ENCODE peak calls at places on chromosomes 16 and 17, in four cellular contexts. One of them, this sample, is unnamed.

GRCh38 chr16:27355610-27356009 is 41.8 kb downstream of the IL4R start:
- DNase-seq in NT2/D1: peak; percentile 43
- DNase-seq in transverse colon: peak; percentile 50
- DNase-seq in testis: peak; percentile 77
- DNase-seq in this sample: peak; percentile 50

GRCh38 chr16:48950184-48950583 is 331.5 kb downstream of the CBLN1 start:
- DNase-seq in transverse colon: no peak
- DNase-seq in NT2/D1: no peak
- DNase-seq in testis: no peak
- DNase-seq in this sample: no peak

GRCh38 chr17:66746736-66747135 is 88.2 kb upstream of the CACNG5 start:
- DNase-seq in testis: peak; percentile 55
- DNase-seq in transverse colon: no peak
- DNase-seq in NT2/D1: no peak
- DNase-seq in this sample: no peak

GRCh38 chr17:16148596-16148995 is 66.7 kb downstream of the NCOR1 start:
- DNase-seq in testis: no peak
- DNase-seq in transverse colon: no peak
- DNase-seq in NT2/D1: no peak
- DNase-seq in this sample: no peak

GRCh38 chr17:41645371-41646063 is 21.1 kb upstream of the KRT17 start:
- DNase-seq in transverse colon: no peak
- DNase-seq in NT2/D1: no peak
- DNase-seq in testis: no peak
- DNase-seq in this sample: no peak

GRCh38 chr16:88072571-88073001 is 121.4 kb downstream of the BANP start:
- DNase-seq in testis: no peak
- DNase-seq in transverse colon: no peak
- DNase-seq in NT2/D1: no peak
- DNase-seq in this sample: no peak

GRCh38 chr16:88405325-88406060 is 22.7 kb downstream of the ZNF469 start:
- DNase-seq in transverse colon: no peak
- DNase-seq in testis: no peak
- DNase-seq in NT2/D1: no peak
- DNase-seq in this sample: no peak

GRCh38 chr17:79864147-79864546 is 24.9 kb upstream of the CBX4 start:
- DNase-seq in NT2/D1: no peak
- DNase-seq in testis: no peak
- DNase-seq in transverse colon: no peak
- DNase-seq in this sample: no peak

GRCh38 chr17:50931003-50931878 is 65.1 kb upstream of the TOB1 start:
- DNase-seq in testis: peak; percentile 81
- DNase-seq in transverse colon: peak; percentile 80
- DNase-seq in NT2/D1: peak; percentile 66
- DNase-seq in this sample: peak; percentile 50

GRCh38 chr16:31301708-31302400 is 42.1 kb downstream of the ITGAM start:
- DNase-seq in NT2/D1: no peak
- DNase-seq in testis: no peak
- DNase-seq in transverse colon: no peak
- DNase-seq in this sample: no peak

GRCh38 chr16:74660383-74660782 is 6.3 kb downstream of the RFWD3 start:
- DNase-seq in NT2/D1: no peak
- DNase-seq in transverse colon: no peak
- DNase-seq in testis: no peak
- DNase-seq in this sample: no peak

GRCh38 chr17:17723354-17724261 is 42.4 kb downstream of the RAI1 start:
- DNase-seq in transverse colon: no peak
- DNase-seq in NT2/D1: no peak
- DNase-seq in testis: peak; percentile 65
- DNase-seq in this sample: no peak

GRCh38 chr17:17722906-17723353 is 41.7 kb downstream of the RAI1 start:
- DNase-seq in transverse colon: no peak
- DNase-seq in testis: no peak
- DNase-seq in NT2/D1: no peak
- DNase-seq in this sample: no peak

GRCh38 chr17:17724307-17724921 is 43.2 kb downstream of the RAI1 start:
- DNase-seq in NT2/D1: no peak
- DNase-seq in transverse colon: no peak
- DNase-seq in testis: no peak
- DNase-seq in this sample: no peak

GRCh38 chr17:17721140-17721668 is 39.9 kb downstream of the RAI1 start:
- DNase-seq in transverse colon: no peak
- DNase-seq in NT2/D1: no peak
- DNase-seq in testis: no peak
- DNase-seq in this sample: no peak

DNA sequence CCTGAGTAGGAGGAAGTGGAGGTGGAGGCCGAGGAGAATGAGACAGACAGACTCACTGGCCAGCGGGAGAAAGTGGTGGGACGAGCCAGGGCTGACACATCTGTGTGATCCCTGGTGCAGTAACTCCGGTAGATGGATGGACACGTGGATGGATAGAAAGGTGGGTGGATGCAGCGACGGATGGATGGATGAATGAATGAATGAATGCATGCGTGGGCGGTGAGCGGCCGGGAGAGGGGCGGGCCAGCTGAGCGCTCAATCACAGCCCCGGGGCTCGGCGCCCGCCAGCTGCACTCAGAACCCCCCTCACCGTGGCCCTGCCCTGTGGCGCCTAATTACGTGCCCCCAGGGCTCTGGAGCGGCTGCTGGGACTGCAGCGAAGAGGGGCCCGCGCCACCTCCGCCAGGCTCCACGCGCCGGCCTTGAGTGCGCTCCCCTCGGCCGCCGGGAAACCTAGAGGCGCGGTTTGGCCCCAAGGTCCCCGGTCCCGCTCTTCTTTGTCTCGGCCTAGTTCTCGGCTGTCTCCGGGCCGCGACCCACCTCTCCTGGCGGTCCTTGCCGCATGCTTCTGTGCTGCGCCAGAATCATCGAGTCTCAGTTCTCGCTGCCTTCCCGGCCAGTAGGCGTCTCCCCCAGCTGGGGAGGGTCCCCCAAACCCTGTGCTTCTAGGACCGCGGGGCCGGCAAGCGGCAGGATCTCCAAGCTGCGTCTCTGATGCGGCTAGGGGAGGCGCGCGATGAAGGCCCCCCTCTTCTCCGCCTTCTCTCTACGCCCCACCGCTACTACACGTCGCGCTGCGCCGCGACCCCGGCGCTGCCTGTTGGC is 41.0 kb downstream of the RAI1 start:
- DNase-seq in NT2/D1: no peak
- DNase-seq in transverse colon: no peak
- DNase-seq in testis: no peak
- DNase-seq in this sample: no peak
- H3K4me3 ChIP-seq in NT2/D1: peak overlapping the region; percentile 15
- H3K4me3 ChIP-seq in transverse colon: peak overlapping the region; percentile 57
- H3K4me3 ChIP-seq in testis: peak overlapping the region; percentile 59
- H3K4me3 ChIP-seq in this sample: no peak overlapping the region

GRCh38 chr17:22268214-22268911 is 576.0 kb downstream of the KCNJ18 start:
- DNase-seq in NT2/D1: no peak
- DNase-seq in transverse colon: no peak
- DNase-seq in testis: no peak
- DNase-seq in this sample: no peak

GRCh38 chr17:22273308-22273707 is 581.0 kb downstream of the KCNJ18 start:
- DNase-seq in transverse colon: no peak
- DNase-seq in NT2/D1: no peak
- DNase-seq in testis: no peak
- DNase-seq in this sample: no peak

GRCh38 chr17:22268912-22269220 is 576.5 kb downstream of the KCNJ18 start:
- DNase-seq in NT2/D1: no peak
- DNase-seq in testis: no peak
- DNase-seq in transverse colon: no peak
- DNase-seq in this sample: no peak

GRCh38 chr17:22270381-22270780 is 578.1 kb downstream of the KCNJ18 start:
- DNase-seq in NT2/D1: no peak
- DNase-seq in transverse colon: no peak
- DNase-seq in testis: no peak
- DNase-seq in this sample: no peak

GRCh38 chr17:22272363-22273146 is 580.2 kb downstream of the KCNJ18 start:
- DNase-seq in NT2/D1: no peak
- DNase-seq in testis: no peak
- DNase-seq in transverse colon: no peak
- DNase-seq in this sample: no peak
- H3K9me3 ChIP-seq in NT2/D1: no peaks in the 10 kb centered on the region
- H3K9me3 ChIP-seq in testis: no peaks in the 10 kb centered on the region
- H3K9me3 ChIP-seq in transverse colon: no peaks in the 10 kb centered on the region
- H3K9me3 ChIP-seq in this sample: no peaks in the 10 kb centered on the region

DNA sequence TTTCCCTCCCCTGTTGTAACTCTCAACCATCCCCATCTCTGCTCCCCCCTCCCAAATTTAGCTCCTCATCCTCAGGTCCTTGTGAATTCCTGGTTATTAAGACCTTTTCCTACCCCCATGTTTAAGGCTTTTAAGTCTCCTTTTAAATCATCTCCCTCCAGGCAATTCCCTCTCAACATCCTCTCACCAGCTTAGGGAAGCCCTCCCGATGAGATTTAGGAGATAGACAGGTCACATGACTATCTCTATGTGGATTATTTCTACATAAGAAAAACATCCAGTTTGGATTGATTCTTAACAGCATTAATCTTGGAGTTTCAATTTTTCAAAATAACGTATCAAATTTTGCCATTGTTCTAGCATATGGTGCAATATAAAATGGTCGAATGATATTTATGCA is 12.5 kb upstream of the WSB1 start:
- DNase-seq in NT2/D1: no peak
- DNase-seq in transverse colon: no peak
- DNase-seq in testis: no peak
- DNase-seq in this sample: no peak
- H3K4me3 ChIP-seq in NT2/D1: no peak overlapping the region
- H3K4me3 ChIP-seq in transverse colon: no peak overlapping the region
- H3K4me3 ChIP-seq in testis: no peak overlapping the region
- H3K4me3 ChIP-seq in this sample: no peak overlapping the region

DNA sequence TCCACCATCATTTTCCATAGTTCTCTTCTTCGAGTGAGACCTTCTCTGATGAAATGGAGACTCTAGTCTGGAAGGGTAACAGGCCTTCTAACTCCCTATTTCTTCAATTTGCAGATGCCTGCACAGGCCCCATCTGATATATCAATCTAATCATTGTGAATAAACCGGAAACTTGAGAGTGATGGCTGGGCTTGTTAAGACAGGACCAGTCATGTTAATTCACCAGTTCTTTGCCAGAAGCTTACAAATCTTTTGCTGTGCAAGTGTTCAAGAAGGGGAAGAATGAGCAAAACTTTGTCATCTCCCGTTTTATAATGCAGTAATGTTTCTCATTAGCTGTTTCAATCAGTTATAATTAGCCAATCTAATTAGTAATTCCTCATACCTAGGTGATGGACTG is 1561.3 kb upstream of the GOT2 start:
- DNase-seq in transverse colon: no peak
- DNase-seq in testis: no peak
- DNase-seq in NT2/D1: no peak
- DNase-seq in this sample: no peak
- H3K9me3 ChIP-seq in transverse colon: no peaks in the 10 kb centered on the region
- H3K9me3 ChIP-seq in testis: no peaks in the 10 kb centered on the region
- H3K9me3 ChIP-seq in NT2/D1: no peaks in the 10 kb centered on the region
- H3K9me3 ChIP-seq in this sample: no peaks in the 10 kb centered on the region

GRCh38 chr17:81027591-81028505 is 7.1 kb upstream of the BAIAP2 start:
- DNase-seq in transverse colon: no peak
- DNase-seq in NT2/D1: no peak
- DNase-seq in testis: no peak
- DNase-seq in this sample: no peak
- H3K4me3 ChIP-seq in transverse colon: no peak overlapping the region
- H3K4me3 ChIP-seq in NT2/D1: no peak overlapping the region
- H3K4me3 ChIP-seq in testis: no peak overlapping the region
- H3K4me3 ChIP-seq in this sample: no peak overlapping the region